ENCODE peak calls at places on chromosomes 1 and 21, in nine cellular contexts. H is HCT116, J is K562, F is transverse colon, Q is esophagus muscularis mucosa, G is GM12878, V is GM12891, X is prostate gland, Y is HepG2. Z is an unnamed sample.

GRCh38 chr1:16088351-16088911 is 15.0 kb upstream of the FAM131C start:
- DNase-seq in J (no peak), X (no peak), Y (no peak), F (no peak), Q (no peak), G (no peak), V (no peak), H (no peak), Z (no peak)

GRCh38 chr1:36160949-36161485 is 5.1 kb downstream of the MAP7D1 start:
- DNase-seq in Q (no peak), G (no peak), F (peak; percentile 65), X (no peak), J (peak; percentile 65), Y (no peak), V (no peak), H (no peak), Z (no peak)

GRCh38 chr1:79974659-79975058 is 968.1 kb upstream of the ADGRL4 start:
- DNase-seq in G (no peak), J (no peak), V (no peak), Q (no peak), Y (no peak), F (no peak), X (no peak), H (no peak), Z (no peak)

GRCh38 chr1:187474266-187474665 is 645.5 kb downstream of the PLA2G4A start:
- DNase-seq in X (peak; percentile 27), F (no peak), G (no peak), V (no peak), H (no peak), J (no peak), Y (no peak), Q (no peak), Z (no peak)

GRCh38 chr1:243254233-243254926 is 701 bp downstream of the CEP170 start:
- DNase-seq in F (peak; percentile 64), G (no peak), Q (peak; percentile 92), X (peak; percentile 30), J (peak; percentile 71), H (no peak), Y (peak; percentile 34), V (peak; percentile 33), Z (peak; percentile 89)

GRCh38 chr21:46004168-46004861 is 22.7 kb downstream of the COL6A1 start:
- DNase-seq in V (no peak), H (no peak), F (no peak), X (peak; percentile 3), Q (no peak), Y (no peak), G (no peak), J (no peak), Z (peak; percentile 87)

GRCh38 chr1:154219511-154219910 is 1.2 kb upstream of the UBAP2L start:
- DNase-seq in V (no peak), G (no peak), Y (peak; percentile 54), Q (no peak), F (peak; percentile 11), H (no peak), X (no peak), J (no peak), Z (no peak)

GRCh38 chr1:202439308-202439707 is 90.8 kb downstream of the PPP1R12B start:
- DNase-seq in G (no peak), X (no peak), H (no peak), Y (no peak), V (no peak), F (no peak), Q (no peak), J (no peak), Z (no peak)

GRCh38 chr1:161803181-161803580 is 37.1 kb downstream of the ATF6 start:
- DNase-seq in Y (no peak), V (no peak), X (no peak), J (no peak), F (no peak), Q (no peak), H (no peak), G (no peak), Z (no peak)

GRCh38 chr1:76018045-76018444 is 56.5 kb upstream of the ST6GALNAC3 start:
- DNase-seq in G (no peak), Q (no peak), F (no peak), H (no peak), J (no peak), V (no peak), Y (no peak), X (no peak), Z (no peak)
- TF ChIP-seq POLR2AphosphoS5 in G (no peak), Q (no peak), F (no peak), H (no peak), J (no peak), V (no peak), Y (no peak), X (no peak), Z (no peak)

GRCh38 chr21:36141513-36141925 is 6.6 kb downstream of the CBR3 start:
- DNase-seq in Y (peak; percentile 94), V (peak; percentile 43), H (peak; percentile 98), F (peak; percentile 95), X (peak; percentile 99), Q (no peak), J (peak; percentile 80), G (peak; percentile 53), Z (peak; percentile 89)

GRCh38 chr21:36134820-36135390 is at the start of gene CBR3:
- DNase-seq in G (no peak), X (peak; percentile 60), F (peak; percentile 55), Q (no peak), H (no peak), Y (no peak), J (no peak), V (no peak), Z (no peak)

GRCh38 chr21:36132691-36133090 is 2.2 kb upstream of the CBR3 start:
- DNase-seq in Y (no peak), J (no peak), F (peak; percentile 43), G (no peak), Q (no peak), H (no peak), X (no peak), V (no peak), Z (no peak)

GRCh38 chr21:36135391-36136094 is 664 bp downstream of the CBR3 start:
- DNase-seq in Q (peak; percentile 95), H (no peak), G (no peak), J (peak; percentile 25), X (peak; percentile 63), V (peak; percentile 48), F (peak; percentile 62), Y (no peak), Z (no peak)
- TF ChIP-seq POLR2A in Q (peak; percentile 42), H (no peak), G (no peak), J (no peak), X (no peak), V (no peak), F (peak; percentile 67), Y (no peak), Z (no peak)

GRCh38 chr1:230062521-230062920 is 4.5 kb upstream of the GALNT2 start:
- DNase-seq in H (no peak), F (no peak), Q (no peak), G (no peak), V (no peak), J (no peak), X (no peak), Y (no peak), Z (no peak)

GRCh38 chr1:230057681-230058565 is 9.1 kb upstream of the GALNT2 start:
- DNase-seq in F (no peak), V (no peak), H (no peak), X (no peak), J (no peak), G (no peak), Y (no peak), Q (peak; percentile 88), Z (no peak)

GRCh38 chr1:230054092-230054749 is 12.8 kb upstream of the GALNT2 start:
- DNase-seq in Q (peak; percentile 83), X (no peak), F (no peak), V (no peak), H (no peak), Y (no peak), G (no peak), J (no peak), Z (no peak)

GRCh38 chr1:230056098-230056497 is 10.9 kb upstream of the GALNT2 start:
- DNase-seq in Y (no peak), J (no peak), Q (no peak), F (no peak), V (no peak), X (no peak), H (no peak), G (no peak), Z (no peak)

GRCh38 chr1:230058619-230059018 is 8.4 kb upstream of the GALNT2 start:
- DNase-seq in J (no peak), Q (peak; percentile 45), F (no peak), G (no peak), V (no peak), H (no peak), Y (no peak), X (no peak), Z (no peak)
- TF ChIP-seq POLR2AphosphoS5 in J (no peak), Q (no peak), F (no peak), G (no peak), V (no peak), H (no peak), Y (no peak), X (no peak), Z (no peak)

GRCh38 chr1:38000233-38000528 is 5.1 kb downstream of the FHL3 start:
- DNase-seq in G (no peak), F (no peak), Y (no peak), J (no peak), X (no peak), Q (no peak), H (no peak), V (no peak), Z (no peak)

GRCh38 chr1:37998089-37998808 is 7.1 kb downstream of the FHL3 start:
- DNase-seq in Q (no peak), X (no peak), G (no peak), H (no peak), J (no peak), F (no peak), Y (no peak), V (no peak), Z (no peak)

GRCh38 chr1:37998913-37999433 is 6.3 kb downstream of the FHL3 start:
- DNase-seq in G (no peak), H (no peak), Y (no peak), F (no peak), Q (no peak), X (no peak), V (no peak), J (no peak), Z (no peak)

GRCh38 chr1:37999434-38000232 is 5.7 kb downstream of the FHL3 start:
- DNase-seq in Q (no peak), Y (peak; percentile 75), G (no peak), J (peak; percentile 84), X (no peak), H (no peak), V (no peak), F (no peak), Z (no peak)

DNA sequence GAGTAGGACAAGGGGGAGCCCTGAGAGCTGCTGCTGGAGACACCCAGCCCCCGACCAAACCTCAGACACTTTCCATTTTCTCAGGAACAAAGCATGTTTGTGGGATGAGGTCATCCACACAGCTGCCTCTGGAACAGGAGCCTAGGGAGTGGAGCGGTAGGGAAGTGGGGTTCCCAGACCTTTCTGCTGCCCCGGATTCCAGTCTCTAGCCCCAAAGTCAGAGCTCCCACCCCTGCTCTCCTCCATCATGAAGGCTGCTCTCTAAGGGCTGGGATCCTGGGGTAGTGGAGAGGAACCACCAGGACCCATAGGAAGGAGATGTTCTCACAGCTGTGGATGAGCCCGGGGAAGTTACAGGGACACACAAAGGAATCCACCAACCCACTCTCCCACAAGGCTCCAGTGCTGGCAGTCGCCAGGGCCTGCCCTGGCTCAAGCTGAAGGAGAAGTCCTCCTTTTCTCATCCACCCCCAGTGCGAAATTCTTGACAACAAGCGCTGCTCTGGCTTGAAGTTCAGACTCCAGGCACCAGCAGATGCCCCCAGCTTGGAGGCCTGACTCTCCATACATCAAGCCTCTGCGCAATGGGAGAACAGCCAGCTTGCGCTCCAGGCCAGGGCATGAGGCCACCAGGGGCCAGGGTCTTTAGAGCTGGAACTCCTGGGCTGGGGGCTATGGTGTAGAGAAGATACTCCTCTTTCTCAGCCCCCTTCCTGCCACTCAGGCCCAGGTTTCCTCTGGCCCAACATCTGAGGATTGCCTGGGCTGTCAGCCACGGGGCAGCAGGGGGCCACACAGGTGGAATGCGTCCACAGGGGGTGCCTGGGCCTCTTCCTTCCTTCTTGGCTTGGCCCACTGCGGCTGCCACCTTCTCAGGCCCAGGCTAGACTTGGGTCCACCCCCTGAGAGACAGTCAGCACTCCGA is 4.5 kb downstream of the FHL3 start:
- DNase-seq in G (no peak), V (no peak), F (no peak), Q (peak; percentile 92), J (no peak), H (no peak), Y (peak; percentile 56), X (no peak), Z (peak; percentile 88)
- TF ChIP-seq POLR2A in G (no peak), V (no peak), F (no peak), Q (no peak), J (no peak), H (no peak), Y (peak; percentile 45), X (no peak), Z (no peak)